ENCODE peak calls at places on chromosomes 3 and 15, in nine cellular contexts. B, L, G, J, W, N, I, D and S are unnamed samples.

GRCh38 chr3:10380906-10381795 is 60.2 kb upstream of the SEC13 start:
- DNase-seq in I (no peak), W (no peak), G (no peak), D (no peak), J (no peak), N (no peak), B (no peak), L (no peak), S (no peak)

GRCh38 chr15:101185336-101185735 is 66.5 kb downstream of the CHSY1 start:
- DNase-seq in D (no peak), W (no peak), B (no peak), N (no peak), J (no peak), L (no peak), G (no peak), I (no peak), S (no peak)

GRCh38 chr15:41848595-41848994 is 9.9 kb downstream of the PLA2G4B start:
- DNase-seq in J (no peak), N (no peak), G (no peak), L (no peak), B (no peak), W (no peak), D (no peak), I (no peak), S (no peak)

GRCh38 chr3:32220006-32220405 is 18.5 kb upstream of the CMTM8 start:
- DNase-seq in L (no peak), D (no peak), N (no peak), J (no peak), B (no peak), I (no peak), G (no peak), W (no peak), S (no peak)

GRCh38 chr3:69014022-69014580 is 617 bp upstream of the EOGT start:
- DNase-seq in W (no peak), D (no peak), L (no peak), I (no peak), G (peak; percentile 60), B (no peak), N (peak; percentile 38), J (no peak), S (no peak)

GRCh38 chr3:33111581-33111980 is 2.2 kb upstream of the CRTAP start:
- DNase-seq in W (no peak), D (no peak), J (no peak), G (no peak), I (no peak), N (no peak), L (no peak), B (no peak), S (no peak)

GRCh38 chr3:50227390-50228183 is 8.4 kb upstream of the GNAI2 start:
- DNase-seq in I (peak; percentile 55), J (peak; percentile 79), N (peak; percentile 94), W (peak; percentile 64), B (peak; percentile 96), L (peak; percentile 95), D (peak; percentile 78), G (peak; percentile 97), S (peak; percentile 95)

GRCh38 chr15:62455441-62455921 is 290.4 kb upstream of the C2CD4B start:
- DNase-seq in J (no peak), L (no peak), N (no peak), D (no peak), B (no peak), W (no peak), G (no peak), I (no peak), S (no peak)

GRCh38 chr3:182078314-182078713 is 366.6 kb downstream of the SOX2 start:
- DNase-seq in D (no peak), W (no peak), G (peak; percentile 86), I (no peak), J (no peak), L (no peak), B (no peak), N (no peak), S (no peak)

GRCh38 chr3:125434582-125435011 is 59.5 kb upstream of the ZNF148 start:
- DNase-seq in B (no peak), D (no peak), G (no peak), L (no peak), N (no peak), I (no peak), W (no peak), J (no peak), S (no peak)

GRCh38 chr3:13282986-13283876 is 136.9 kb downstream of the NUP210 start:
- DNase-seq in L (no peak), J (no peak), D (no peak), G (no peak), N (peak; percentile 76), W (no peak), B (peak; percentile 88), I (no peak), S (no peak)

GRCh38 chr3:68904064-68904463 is 28.3 kb downstream of the TAFA4 start:
- DNase-seq in W (no peak), J (no peak), L (no peak), G (no peak), I (no peak), N (no peak), B (no peak), D (no peak), S (no peak)

GRCh38 chr3:71172176-71172575 is 411.4 kb downstream of the FOXP1 start:
- DNase-seq in I (no peak), G (no peak), D (no peak), N (no peak), W (no peak), L (no peak), B (no peak), J (no peak), S (no peak)

GRCh38 chr15:39494462-39494861 is 86.4 kb upstream of the THBS1 start:
- DNase-seq in D (no peak), B (no peak), L (no peak), I (no peak), W (no peak), N (no peak), G (no peak), J (no peak), S (no peak)

GRCh38 chr15:25947336-25948080 is 84.4 kb upstream of the ATP10A start:
- DNase-seq in G (peak; percentile 72), D (no peak), J (no peak), B (no peak), L (no peak), N (peak; percentile 53), W (no peak), I (no peak), S (no peak)